ENCODE peak calls at places on chromosomes 5 and 9, in four cellular contexts. U is BE2C, T is chondrocyte, E is amniotic epithelial cell. O is an unnamed sample.
A peak's percentile ranks its signal among the peaks of the same experiment; 100 is the strongest.

GRCh38 chr9:8978334-8978733 is 1178.8 kb upstream of the DMAC1 start:
- DNase-seq in U (no peak), T (no peak), E (no peak), O (no peak)

GRCh38 chr5:58197875-58198274 is 262.0 kb downstream of the PLK2 start:
- DNase-seq in T (no peak), U (no peak), E (no peak), O (no peak)

GRCh38 chr5:137498301-137498735 is 808 bp downstream of the SPOCK1 start:
- DNase-seq in T (no peak), U (peak; percentile 24), E (no peak), O (peak; percentile 23)

GRCh38 chr5:157050050-157050449 is 8.9 kb downstream of the HAVCR1 start:
- DNase-seq in T (no peak), E (peak; percentile 7), U (no peak), O (no peak)

GRCh38 chr5:141934099-141934844 is 10.6 kb downstream of the DELE1 start:
- DNase-seq in U (peak; percentile 93), E (peak; percentile 24), T (no peak), O (no peak)

GRCh38 chr5:172931001-172931536 is 28.2 kb upstream of the RPL26L1 start:
- DNase-seq in U (peak; percentile 51), T (no peak), E (peak; percentile 99), O (peak; percentile 98)

GRCh38 chr9:126703330-126704156 is 89.8 kb downstream of the LMX1B start:
- DNase-seq in U (no peak), E (no peak), T (peak; percentile 52), O (no peak)

GRCh38 chr5:159764283-159764927 is 151.9 kb upstream of the ADRA1B start:
- DNase-seq in U (no peak), T (no peak), E (peak; percentile 96), O (peak; percentile 84)

GRCh38 chr5:153905214-153905613 is 133.5 kb downstream of the FAM114A2 start:
- DNase-seq in E (no peak), U (no peak), T (no peak), O (no peak)

GRCh38 chr9:36306481-36307306 is 48.4 kb upstream of the GNE start:
- DNase-seq in U (no peak), E (peak; percentile 26), T (no peak), O (peak; percentile 58)

GRCh38 chr9:134775552-134775951 is 105.1 kb upstream of the FCN2 start:
- DNase-seq in E (peak; percentile 89), U (no peak), T (no peak), O (peak; percentile 65)

GRCh38 chr5:103207653-103208052 is 50.9 kb upstream of the MACIR start:
- DNase-seq in E (peak; percentile 61), T (no peak), U (no peak), O (peak; percentile 31)

GRCh38 chr5:154421868-154422267 is 23.9 kb upstream of the SAP30L start:
- DNase-seq in T (no peak), U (peak; percentile 71), E (peak; percentile 17), O (peak; percentile 55)

GRCh38 chr9:88993327-88993726 is 2.1 kb downstream of the S1PR3 start:
- DNase-seq in T (no peak), U (no peak), E (peak; percentile 70), O (no peak)

GRCh38 chr5:127851964-127852363 is 148.8 kb downstream of the CCDC192 start:
- DNase-seq in E (no peak), T (no peak), U (no peak), O (no peak)

GRCh38 chr5:136249678-136250266 is 56.8 kb upstream of the SMIM32 start:
- DNase-seq in E (peak; percentile 71), U (peak; percentile 61), T (no peak), O (peak; percentile 70)

GRCh38 chr5:134100283-134101011 is 14.0 kb upstream of the TCF7 start:
- DNase-seq in U (peak; percentile 68), E (peak; percentile 65), T (no peak), O (peak; percentile 76)

GRCh38 chr9:76905984-76906861 is at the start of gene PRUNE2:
- DNase-seq in T (peak; percentile 95), U (peak; percentile 96), E (peak; percentile 85), O (peak; percentile 74)

GRCh38 chr9:126420643-126421564 is 94.3 kb downstream of the MVB12B start:
- DNase-seq in E (peak; percentile 18), U (no peak), T (no peak), O (peak; percentile 75)

GRCh38 chr5:151141535-151141934 is 16.0 kb downstream of the ANXA6 start:
- DNase-seq in U (no peak), T (no peak), E (no peak), O (no peak)

GRCh38 chr9:16197578-16198370 is 644.9 kb downstream of the CCDC171 start:
- DNase-seq in U (peak; percentile 22), E (no peak), T (no peak), O (no peak)

GRCh38 chr5:132439521-132440206 is 50.9 kb downstream of the IRF1 start:
- DNase-seq in T (no peak), U (no peak), E (peak; percentile 40), O (peak; percentile 90)

GRCh38 chr9:110897899-110898298 is 140.4 kb downstream of the LPAR1 start:
- DNase-seq in T (no peak), U (no peak), E (no peak), O (peak; percentile 58)

GRCh38 chr5:9496801-9497200 is 49.1 kb downstream of the SEMA5A start:
- DNase-seq in T (no peak), E (no peak), U (no peak), O (no peak)

GRCh38 chr9:116198344-116198743 is 44.8 kb downstream of the PAPPA start:
- DNase-seq in U (no peak), E (peak; percentile 43), T (no peak), O (no peak)

GRCh38 chr9:1869843-1870242 is 145.3 kb upstream of the SMARCA2 start:
- DNase-seq in U (no peak), T (no peak), E (no peak), O (peak; percentile 27)

GRCh38 chr9:15738011-15738410 is 185.2 kb downstream of the CCDC171 start:
- DNase-seq in T (no peak), E (no peak), U (no peak), O (peak; percentile 30)

GRCh38 chr5:173963867-173964429 is 25.0 kb upstream of the C5orf47 start:
- DNase-seq in T (no peak), U (peak; percentile 64), E (no peak), O (peak; percentile 21)

GRCh38 chr9:129319076-129319937 is 141.2 kb upstream of the IER5L start:
- DNase-seq in U (no peak), E (no peak), T (peak; percentile 86), O (no peak)

GRCh38 chr9:81724242-81724889 is 35.0 kb upstream of the TLE1 start:
- DNase-seq in T (no peak), E (no peak), U (no peak), O (no peak)

GRCh38 chr9:126146254-126147145 is 180.1 kb upstream of the MVB12B start:
- DNase-seq in T (peak; percentile 79), E (no peak), U (peak; percentile 45), O (peak; percentile 39)

GRCh38 chr5:149405550-149406202 is 26.6 kb upstream of the IL17B start:
- DNase-seq in T (no peak), U (no peak), E (no peak), O (no peak)

GRCh38 chr9:36037580-36038169 is 962 bp downstream of the RECK start:
- DNase-seq in T (no peak), E (peak; percentile 15), U (no peak), O (peak; percentile 60)

GRCh38 chr9:13983607-13984006 is 330.3 kb downstream of the NFIB start:
- DNase-seq in U (no peak), E (no peak), T (no peak), O (no peak)

O was measured in ELR.